ENCODE peak calls at places on chromosomes 4 and X, in five cellular contexts. O is astrocyte of the spinal cord, Y is tibial artery, H is sigmoid colon, N is WERI-Rb-1. P is an unnamed sample.

GRCh38 chr4:183635737-183636136 is 23.2 kb downstream of the RWDD4 start:
- DNase-seq in Y (no peak), H (no peak), O (no peak), N (no peak), P (no peak)

GRCh38 chrX:118495958-118496762 is 545 bp downstream of the DOCK11 start:
- DNase-seq in O (peak; percentile 10), Y (peak; percentile 75), H (peak; percentile 77), N (peak; percentile 8), P (no peak)

GRCh38 chr4:135225551-135225950 is 1024.0 kb upstream of the PABPC4L start:
- DNase-seq in N (no peak), Y (no peak), O (no peak), H (no peak), P (no peak)

GRCh38 chr4:2462218-2462991 is 6.5 kb upstream of the RNF4 start:
- DNase-seq in N (peak; percentile 82), H (peak; percentile 85), O (peak; percentile 64), Y (peak; percentile 75), P (no peak)

GRCh38 chr4:143294310-143294709 is 42.4 kb upstream of the GAB1 start:
- DNase-seq in Y (peak; percentile 85), O (no peak), H (peak; percentile 97), N (no peak), P (peak; percentile 35)

GRCh38 chr4:104493071-104493831 is 1.4 kb downstream of the CXXC4 start:
- DNase-seq in H (no peak), N (peak; percentile 66), Y (no peak), O (no peak), P (no peak)

GRCh38 chr4:110477836-110478235 is 1.9 kb downstream of the ENPEP start:
- DNase-seq in H (no peak), O (no peak), N (no peak), Y (no peak), P (no peak)

GRCh38 chrX:675896-676295 is 45.3 kb downstream of the SHOX start:
- DNase-seq in Y (no peak), H (no peak), N (no peak), O (no peak), P (no peak)

GRCh38 chrX:70030242-70030823 is 19.4 kb downstream of the AWAT2 start:
- DNase-seq in Y (no peak), H (no peak), O (peak; percentile 27), N (peak; percentile 70), P (no peak)

GRCh38 chr4:100981447-100982204 is 365.7 kb downstream of the PPP3CA start:
- DNase-seq in O (peak; percentile 54), Y (no peak), N (no peak), H (no peak), P (peak; percentile 11)

GRCh38 chr4:140156529-140157171 is 2.7 kb upstream of the MAML3 start:
- DNase-seq in O (no peak), Y (no peak), N (no peak), H (no peak), P (no peak)

GRCh38 chrX:67784712-67785111 is 240.9 kb downstream of the AR start:
- DNase-seq in N (no peak), Y (no peak), H (no peak), O (no peak), P (no peak)

GRCh38 chrX:151776936-151777335 is 42.4 kb downstream of the CNGA2 start:
- DNase-seq in N (no peak), O (no peak), H (no peak), Y (no peak), P (no peak)

GRCh38 chr4:111126340-111126739 is 503.5 kb upstream of the PITX2 start:
- DNase-seq in H (no peak), Y (no peak), N (no peak), O (no peak), P (no peak)

GRCh38 chrX:22970861-22971260 is 28.9 kb upstream of the DDX53 start:
- DNase-seq in O (no peak), H (no peak), Y (no peak), N (no peak), P (no peak)

GRCh38 chrX:123487674-123488073 is 245.2 kb downstream of the THOC2 start:
- DNase-seq in O (no peak), Y (no peak), N (no peak), H (no peak), P (no peak)

GRCh38 chr4:102157984-102158383 is 187.3 kb downstream of the SLC39A8 start:
- DNase-seq in N (no peak), O (no peak), H (no peak), Y (no peak), P (no peak)

GRCh38 chr4:80197132-80197573 is at the start of gene PRDM8:
- DNase-seq in Y (no peak), O (no peak), N (peak; percentile 92), H (peak; percentile 72), P (no peak)

GRCh38 chr4:20042769-20043168 is 208.9 kb upstream of the SLIT2 start:
- DNase-seq in Y (no peak), N (no peak), O (no peak), H (no peak), P (no peak)

GRCh38 chrX:8867454-8867853 is 66.3 kb upstream of the FAM9A start:
- DNase-seq in O (no peak), H (no peak), Y (no peak), N (no peak), P (no peak)

GRCh38 chrX:31606796-31607195 is 535.0 kb upstream of the FTHL17 start:
- DNase-seq in O (no peak), H (no peak), Y (no peak), N (no peak), P (no peak)

GRCh38 chrX:110175146-110175545 is 142.7 kb downstream of the AMMECR1 start:
- DNase-seq in N (no peak), Y (no peak), H (no peak), O (no peak), P (no peak)

GRCh38 chr4:875818-876423 is 50.0 kb upstream of the CPLX1 start:
- DNase-seq in H (no peak), O (no peak), Y (no peak), N (peak; percentile 26), P (no peak)

GRCh38 chr4:139391731-139392130 is 62.2 kb upstream of the RAB33B start:
- DNase-seq in H (no peak), Y (no peak), N (no peak), O (no peak), P (no peak)

GRCh38 chrX:25007059-25008053 is 8.4 kb downstream of the ARX start:
- DNase-seq in Y (no peak), O (no peak), H (no peak), N (no peak), P (no peak)

GRCh38 chr4:8118035-8118434 is 40.6 kb downstream of the ABLIM2 start:
- DNase-seq in O (no peak), Y (no peak), N (no peak), H (no peak), P (no peak)

GRCh38 chr4:184298255-184298654 is 80.6 kb upstream of the ENPP6 start:
- DNase-seq in Y (no peak), N (no peak), O (no peak), H (no peak), P (no peak)

GRCh38 chrX:109710181-109710580 is 22.9 kb downstream of the ACSL4 start:
- DNase-seq in Y (no peak), O (no peak), H (no peak), N (no peak), P (no peak)

GRCh38 chr4:53490965-53491622 is 100.2 kb downstream of the LNX1 start:
- DNase-seq in O (peak; percentile 83), N (peak; percentile 11), H (no peak), Y (no peak), P (no peak)

GRCh38 chrX:78652971-78653822 is 5.9 kb downstream of the RTL3 start:
- DNase-seq in N (no peak), O (peak; percentile 89), H (no peak), Y (no peak), P (no peak)

DNA sequence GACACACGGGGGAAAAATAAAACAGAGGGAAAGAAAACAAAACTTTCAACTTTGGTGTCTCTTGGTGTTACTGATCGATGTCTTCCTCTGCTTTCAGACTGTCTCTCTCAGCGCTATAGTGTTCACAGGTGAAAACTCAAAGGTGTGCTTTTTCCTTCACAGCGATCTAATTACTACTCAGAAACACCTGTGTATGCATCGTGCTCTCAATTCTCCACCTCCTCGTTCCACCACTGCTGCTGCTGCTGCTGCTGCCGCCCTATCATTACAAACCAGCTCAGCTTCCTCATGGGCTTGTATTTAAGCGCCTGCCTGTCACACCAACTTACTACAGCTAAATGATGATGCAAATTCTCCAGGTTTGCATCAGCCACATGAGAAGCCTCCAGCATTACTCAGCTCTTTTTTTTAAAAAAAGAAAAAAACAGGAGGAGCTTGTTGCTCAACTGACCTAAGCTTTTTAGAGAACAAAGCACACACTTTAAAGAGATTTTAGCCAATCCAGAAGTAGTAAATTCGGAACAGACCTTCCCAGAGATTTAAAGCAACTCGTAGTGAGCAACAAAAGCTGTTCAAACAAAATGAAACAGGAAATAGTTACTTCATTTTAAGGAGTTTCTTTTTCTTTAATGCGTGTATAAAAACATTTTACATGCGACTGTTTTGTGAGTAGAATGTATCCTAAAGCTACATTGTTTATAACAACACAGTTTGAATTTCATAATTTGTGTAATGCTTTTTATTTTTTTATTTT is at the start of gene SLC7A11:
- DNase-seq in N (peak; percentile 46), O (peak; percentile 99), H (no peak), Y (no peak), P (peak; percentile 99)
- TF ChIP-seq CTCF in N (no peak), O (no peak), H (no peak), Y (no peak), P (no peak)

DNA sequence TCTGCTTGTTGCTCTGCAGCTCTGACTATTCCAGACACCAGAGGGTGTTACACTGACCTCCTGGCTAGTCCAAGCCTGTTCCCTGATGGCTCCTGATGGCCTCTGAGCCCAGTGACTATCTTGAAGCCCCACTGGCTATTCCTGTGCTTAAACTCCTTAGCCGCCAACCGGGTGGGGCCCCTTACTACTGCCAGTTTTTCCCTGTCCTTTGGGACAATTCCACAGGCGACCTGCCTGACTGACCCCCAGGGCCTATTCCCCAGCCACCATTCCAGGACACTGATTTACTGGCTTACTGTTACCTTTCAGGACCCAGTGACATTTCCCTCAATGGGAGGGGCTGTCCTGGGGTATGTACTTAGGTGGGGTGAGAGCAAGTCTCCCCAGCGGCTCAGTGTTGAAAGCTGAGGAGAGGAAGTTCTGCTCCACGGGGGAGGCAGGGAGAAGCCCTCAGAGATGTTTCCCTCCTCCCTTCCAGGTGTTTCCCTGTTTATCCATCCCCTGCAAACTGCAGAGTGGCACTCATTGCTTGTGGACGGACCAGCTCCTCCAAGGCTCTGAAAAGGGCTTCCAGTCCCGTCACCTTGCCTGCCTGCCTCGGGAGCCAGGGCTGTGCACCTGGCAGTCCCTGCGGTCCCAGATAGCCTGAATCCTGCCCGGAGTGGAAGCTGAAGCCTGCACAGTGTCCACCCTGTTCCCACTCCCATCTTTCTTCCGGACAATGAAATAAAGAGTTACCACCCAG is 4.0 kb downstream of the TIMP1 start:
- DNase-seq in H (no peak), Y (no peak), N (no peak), O (no peak), P (no peak)
- H3K4me3 ChIP-seq in H (no peak overlapping the region), Y (no peak overlapping the region), N (no peak overlapping the region), O (no peak overlapping the region), P (no peak overlapping the region)

GRCh38 chrX:12526296-12526695 is 264.9 kb upstream of the PRPS2 start:
- DNase-seq in O (no peak), H (no peak), Y (no peak), N (no peak), P (no peak)
- TF ChIP-seq CTCF in O (no peak), H (no peak), Y (no peak), N (no peak), P (no peak)

DNA sequence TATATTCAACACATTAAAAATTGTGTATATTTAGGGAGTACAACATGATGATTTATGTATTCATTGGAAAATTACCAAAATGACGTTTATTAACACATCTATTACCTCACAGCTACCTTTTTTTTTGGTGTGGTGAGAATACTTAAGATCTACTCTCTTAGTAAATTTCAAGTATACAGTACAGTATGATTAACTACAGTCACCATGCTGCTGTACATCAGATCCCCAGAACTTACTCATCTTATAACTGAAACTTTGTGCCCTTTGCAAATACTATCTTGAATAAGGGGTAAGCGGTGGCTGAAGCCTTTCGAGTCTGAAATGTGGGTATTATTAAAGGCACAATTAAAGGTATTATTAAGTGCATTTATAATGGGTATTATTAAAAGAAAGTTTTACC is 976 bp downstream of the PHKA1 start:
- DNase-seq in Y (no peak), O (peak; percentile 5), N (no peak), H (no peak), P (no peak)
- H3K4me3 ChIP-seq in Y (peak overlapping the region; percentile 57), O (peak overlapping the region; percentile 49), N (peak overlapping the region; percentile 52), H (peak overlapping the region; percentile 52), P (peak overlapping the region; percentile 56)

P was measured in LNCaP clone FGC.